ENCODE peak calls at places on chromosomes 7 and 10, in ten cellular contexts. One of them, this sample, is unnamed.

GRCh38 chr7:55205124-55205955 is 159.8 kb upstream of the LANCL2 start:
- DNase-seq in mammary epithelial cell: no peak
- DNase-seq in GM04504: no peak
- DNase-seq in heart right ventricle: no peak
- DNase-seq in left colon: no peak
- DNase-seq in GM23248: no peak
- DNase-seq in H9: no peak
- DNase-seq in AML-193: no peak
- DNase-seq in stimulated activated CD4-positive, alpha-beta T cell treated with anti-CD3 and anti-CD28 coated beads, Interleukin-2, amount 100 ng/mL, for 48 hours: no peak
- DNase-seq in posterior vena cava: no peak
- DNase-seq in this sample: no peak

GRCh38 chr10:119667562-119668328 is 16.6 kb downstream of the BAG3 start:
- DNase-seq in heart right ventricle: peak
- DNase-seq in stimulated activated CD4-positive, alpha-beta T cell treated with anti-CD3 and anti-CD28 coated beads, Interleukin-2, amount 100 ng/mL, for 48 hours: no peak
- DNase-seq in AML-193: no peak
- DNase-seq in posterior vena cava: peak
- DNase-seq in mammary epithelial cell: peak
- DNase-seq in GM23248: peak
- DNase-seq in left colon: peak
- DNase-seq in H9: no peak
- DNase-seq in GM04504: peak
- DNase-seq in this sample: peak

GRCh38 chr10:3412646-3413045 is 240.1 kb upstream of the PITRM1 start:
- DNase-seq in GM04504: no peak
- DNase-seq in GM23248: no peak
- DNase-seq in AML-193: no peak
- DNase-seq in heart right ventricle: no peak
- DNase-seq in posterior vena cava: no peak
- DNase-seq in left colon: no peak
- DNase-seq in H9: no peak
- DNase-seq in stimulated activated CD4-positive, alpha-beta T cell treated with anti-CD3 and anti-CD28 coated beads, Interleukin-2, amount 100 ng/mL, for 48 hours: no peak
- DNase-seq in mammary epithelial cell: no peak
- DNase-seq in this sample: no peak

GRCh38 chr7:94276797-94277196 is 117.9 kb upstream of the COL1A2 start:
- DNase-seq in left colon: no peak
- DNase-seq in posterior vena cava: no peak
- DNase-seq in heart right ventricle: no peak
- DNase-seq in mammary epithelial cell: peak
- DNase-seq in stimulated activated CD4-positive, alpha-beta T cell treated with anti-CD3 and anti-CD28 coated beads, Interleukin-2, amount 100 ng/mL, for 48 hours: no peak
- DNase-seq in GM23248: peak
- DNase-seq in H9: no peak
- DNase-seq in AML-193: peak
- DNase-seq in GM04504: no peak
- DNase-seq in this sample: peak

GRCh38 chr7:133790911-133791310 is 336.2 kb upstream of the LRGUK start:
- DNase-seq in stimulated activated CD4-positive, alpha-beta T cell treated with anti-CD3 and anti-CD28 coated beads, Interleukin-2, amount 100 ng/mL, for 48 hours: no peak
- DNase-seq in AML-193: no peak
- DNase-seq in posterior vena cava: no peak
- DNase-seq in left colon: no peak
- DNase-seq in mammary epithelial cell: no peak
- DNase-seq in heart right ventricle: no peak
- DNase-seq in H9: no peak
- DNase-seq in GM23248: no peak
- DNase-seq in GM04504: no peak
- DNase-seq in this sample: no peak

GRCh38 chr7:138889566-138889965 is 91.6 kb upstream of the ATP6V0A4 start:
- DNase-seq in GM04504: no peak
- DNase-seq in mammary epithelial cell: no peak
- DNase-seq in AML-193: no peak
- DNase-seq in left colon: no peak
- DNase-seq in posterior vena cava: no peak
- DNase-seq in H9: no peak
- DNase-seq in stimulated activated CD4-positive, alpha-beta T cell treated with anti-CD3 and anti-CD28 coated beads, Interleukin-2, amount 100 ng/mL, for 48 hours: no peak
- DNase-seq in GM23248: peak
- DNase-seq in heart right ventricle: no peak
- DNase-seq in this sample: no peak

GRCh38 chr10:9781681-9782080 is 1236.0 kb upstream of the CELF2 start:
- DNase-seq in H9: no peak
- DNase-seq in heart right ventricle: no peak
- DNase-seq in AML-193: no peak
- DNase-seq in left colon: no peak
- DNase-seq in mammary epithelial cell: no peak
- DNase-seq in posterior vena cava: no peak
- DNase-seq in GM04504: no peak
- DNase-seq in stimulated activated CD4-positive, alpha-beta T cell treated with anti-CD3 and anti-CD28 coated beads, Interleukin-2, amount 100 ng/mL, for 48 hours: no peak
- DNase-seq in GM23248: peak
- DNase-seq in this sample: peak

GRCh38 chr7:128053023-128053422 is 21.8 kb upstream of the LRRC4 start:
- DNase-seq in H9: no peak
- DNase-seq in AML-193: peak
- DNase-seq in GM23248: peak
- DNase-seq in posterior vena cava: no peak
- DNase-seq in GM04504: no peak
- DNase-seq in stimulated activated CD4-positive, alpha-beta T cell treated with anti-CD3 and anti-CD28 coated beads, Interleukin-2, amount 100 ng/mL, for 48 hours: no peak
- DNase-seq in heart right ventricle: no peak
- DNase-seq in mammary epithelial cell: no peak
- DNase-seq in left colon: no peak
- DNase-seq in this sample: peak

GRCh38 chr7:69517985-69518731 is 80.1 kb upstream of the AUTS2 start:
- DNase-seq in H9: peak
- DNase-seq in stimulated activated CD4-positive, alpha-beta T cell treated with anti-CD3 and anti-CD28 coated beads, Interleukin-2, amount 100 ng/mL, for 48 hours: no peak
- DNase-seq in GM04504: peak
- DNase-seq in heart right ventricle: no peak
- DNase-seq in posterior vena cava: no peak
- DNase-seq in GM23248: no peak
- DNase-seq in AML-193: no peak
- DNase-seq in left colon: no peak
- DNase-seq in mammary epithelial cell: no peak
- DNase-seq in this sample: peak